ENCODE peak calls at places on chromosomes 11 and 22, in ten cellular contexts. H is keratinocyte, T is Karpas-422, Y is lower lobe of right lung, V is GM23248, P is pancreas, R is osteoblast, Z is left ventricle myocardium inferior, F is H9, K is caudate nucleus. L is an unnamed sample.

GRCh38 chr11:34354782-34355181 is 3.0 kb downstream of the ABTB2 start:
- DNase-seq in H (no peak), T (no peak), Y (no peak), V (peak), P (no peak), R (peak), Z (no peak), F (no peak), K (no peak), L (no peak)

GRCh38 chr11:34904421-34904950 is 11.7 kb downstream of the APIP start:
- DNase-seq in H (no peak), T (no peak), Y (no peak), V (no peak), P (no peak), R (no peak), Z (no peak), F (no peak), K (no peak), L (no peak)

GRCh38 chr22:28826921-28827320 is 26.6 kb upstream of the XBP1 start:
- DNase-seq in H (no peak), T (no peak), Y (no peak), V (no peak), P (no peak), R (no peak), Z (no peak), F (no peak), K (no peak), L (no peak)

GRCh38 chr11:77883775-77884174 is 62.8 kb downstream of the AAMDC start:
- DNase-seq in H (no peak), T (no peak), Y (no peak), V (peak), P (no peak), R (no peak), Z (no peak), F (no peak), K (no peak), L (no peak)

GRCh38 chr22:36358533-36359171 is 29.1 kb downstream of the MYH9 start:
- DNase-seq in H (no peak), T (no peak), Y (no peak), V (peak), P (no peak), R (peak), Z (no peak), F (no peak), K (no peak), L (no peak)

GRCh38 chr11:95306816-95307215 is 75.8 kb upstream of the SESN3 start:
- DNase-seq in H (no peak), T (no peak), Y (no peak), V (no peak), P (no peak), R (no peak), Z (no peak), F (no peak), K (no peak), L (no peak)

GRCh38 chr22:28283025-28283654 is 364.1 kb upstream of the PITPNB start:
- DNase-seq in H (no peak), T (no peak), Y (no peak), V (peak), P (no peak), R (peak), Z (no peak), F (no peak), K (no peak), L (no peak)

GRCh38 chr11:55719608-55720160 is 53.6 kb upstream of the OR5D13 start:
- DNase-seq in H (no peak), T (no peak), Y (no peak), V (peak), P (no peak), R (no peak), Z (no peak), F (no peak), K (no peak), L (no peak)

GRCh38 chr22:47156352-47157092 is 394.1 kb downstream of the TBC1D22A start:
- DNase-seq in H (no peak), T (no peak), Y (no peak), V (no peak), P (peak), R (no peak), Z (no peak), F (no peak), K (no peak), L (no peak)

GRCh38 chr22:49546811-49547585 is 280.7 kb downstream of the BRD1 start:
- DNase-seq in H (no peak), T (no peak), Y (peak), V (no peak), P (no peak), R (peak), Z (no peak), F (no peak), K (no peak), L (no peak)

GRCh38 chr22:31647066-31647465 is 14.9 kb downstream of the PISD start:
- DNase-seq in H (no peak), T (no peak), Y (no peak), V (no peak), P (no peak), R (no peak), Z (no peak), F (no peak), K (no peak), L (no peak)

GRCh38 chr11:77127969-77128691 is at the start of gene MYO7A:
- DNase-seq in H (no peak), T (no peak), Y (no peak), V (peak), P (peak), R (peak), Z (peak), F (peak), K (peak), L (peak)

GRCh38 chr11:14973621-14974020 is 1.5 kb upstream of the CALCA start:
- DNase-seq in H (no peak), T (no peak), Y (no peak), V (peak), P (no peak), R (no peak), Z (no peak), F (peak), K (no peak), L (no peak)

GRCh38 chr11:74460481-74461154 is 6.7 kb downstream of the KCNE3 start:
- DNase-seq in H (no peak), T (no peak), Y (no peak), V (peak), P (no peak), R (peak), Z (no peak), F (no peak), K (no peak), L (no peak)

GRCh38 chr11:73372371-73372993 is 3.7 kb upstream of the RELT start:
- DNase-seq in H (no peak), T (peak), Y (no peak), V (peak), P (no peak), R (peak), Z (no peak), F (peak), K (no peak), L (no peak)

GRCh38 chr11:69409812-69410645 is 71.4 kb upstream of the LINC01488 start:
- DNase-seq in H (no peak), T (no peak), Y (no peak), V (no peak), P (no peak), R (peak), Z (no peak), F (no peak), K (no peak), L (no peak)

GRCh38 chr22:24305260-24305692 is 34.6 kb downstream of the SPECC1L start:
- DNase-seq in H (no peak), T (no peak), Y (no peak), V (peak), P (no peak), R (peak), Z (no peak), F (no peak), K (no peak), L (no peak)

GRCh38 chr11:46361283-46362145 is 14.3 kb downstream of the DGKZ start:
- DNase-seq in H (no peak), T (peak), Y (peak), V (peak), P (no peak), R (peak), Z (peak), F (no peak), K (peak), L (no peak)

GRCh38 chr11:70233511-70233919 is 30.4 kb downstream of the FADD start:
- DNase-seq in H (peak), T (peak), Y (no peak), V (peak), P (no peak), R (peak), Z (no peak), F (no peak), K (no peak), L (no peak)

GRCh38 chr11:109728056-109728455 is 306.1 kb downstream of the C11orf87 start:
- DNase-seq in H (no peak), T (no peak), Y (no peak), V (no peak), P (no peak), R (peak), Z (no peak), F (no peak), K (no peak), L (no peak)

GRCh38 chr11:112877561-112877960 is 83.7 kb upstream of the NCAM1 start:
- DNase-seq in H (no peak), T (no peak), Y (no peak), V (no peak), P (no peak), R (no peak), Z (no peak), F (peak), K (no peak), L (no peak)

GRCh38 chr11:12209096-12209495 is 98.7 kb downstream of the MICAL2 start:
- DNase-seq in H (no peak), T (no peak), Y (no peak), V (no peak), P (no peak), R (no peak), Z (no peak), F (no peak), K (no peak), L (no peak)

GRCh38 chr11:64720167-64720566 is 2.8 kb downstream of the NRXN2 start:
- DNase-seq in H (no peak), T (no peak), Y (no peak), V (no peak), P (no peak), R (no peak), Z (no peak), F (no peak), K (no peak), L (no peak)

GRCh38 chr11:59551651-59552521 is 40.5 kb downstream of the OR4D9 start:
- DNase-seq in H (no peak), T (peak), Y (no peak), V (peak), P (peak), R (peak), Z (no peak), F (peak), K (peak), L (no peak)

GRCh38 chr11:76107946-76108345 is 98.4 kb downstream of the WNT11 start:
- DNase-seq in H (no peak), T (no peak), Y (no peak), V (peak), P (no peak), R (no peak), Z (no peak), F (no peak), K (no peak), L (no peak)

GRCh38 chr11:11467278-11467677 is 114.2 kb upstream of the CSNK2A3 start:
- DNase-seq in H (no peak), T (no peak), Y (no peak), V (no peak), P (no peak), R (no peak), Z (no peak), F (no peak), K (no peak), L (no peak)

GRCh38 chr22:28795071-28795693 is 5.2 kb downstream of the XBP1 start:
- DNase-seq in H (no peak), T (no peak), Y (no peak), V (no peak), P (peak), R (no peak), Z (no peak), F (no peak), K (no peak), L (no peak)

GRCh38 chr11:13343931-13344717 is 66.5 kb downstream of the BMAL1 start:
- DNase-seq in H (peak), T (peak), Y (no peak), V (peak), P (peak), R (no peak), Z (no peak), F (peak), K (peak), L (peak)

GRCh38 chr22:21982338-21982965 is at the start of gene TOP3B:
- DNase-seq in H (no peak), T (peak), Y (peak), V (peak), P (peak), R (peak), Z (peak), F (peak), K (peak), L (peak)

GRCh38 chr11:28697920-28698827 is 590.0 kb downstream of the METTL15 start:
- DNase-seq in H (no peak), T (peak), Y (no peak), V (peak), P (peak), R (no peak), Z (peak), F (peak), K (peak), L (no peak)

GRCh38 chr22:36385491-36386350 is 2.0 kb downstream of the MYH9 start:
- DNase-seq in H (no peak), T (peak), Y (peak), V (peak), P (peak), R (peak), Z (peak), F (no peak), K (no peak), L (no peak)

GRCh38 chr11:35145249-35145648 is 6.3 kb downstream of the CD44 start:
- DNase-seq in H (no peak), T (no peak), Y (no peak), V (peak), P (peak), R (no peak), Z (no peak), F (no peak), K (no peak), L (no peak)

GRCh38 chr11:34566209-34566551 is 52.6 kb upstream of the ELF5 start:
- DNase-seq in H (no peak), T (no peak), Y (no peak), V (no peak), P (no peak), R (no peak), Z (no peak), F (no peak), K (no peak), L (no peak)

GRCh38 chr11:18749681-18750319 is 23.8 kb upstream of the IGSF22 start:
- DNase-seq in H (peak), T (no peak), Y (no peak), V (peak), P (no peak), R (peak), Z (no peak), F (peak), K (peak), L (no peak)

GRCh38 chr11:117945047-117945820 is 16.0 kb upstream of the TMPRSS13 start:
- DNase-seq in H (no peak), T (no peak), Y (no peak), V (no peak), P (no peak), R (peak), Z (no peak), F (no peak), K (no peak), L (no peak)

GRCh38 chr11:117949062-117949461 is 19.9 kb upstream of the TMPRSS13 start:
- DNase-seq in H (no peak), T (no peak), Y (no peak), V (no peak), P (no peak), R (no peak), Z (no peak), F (no peak), K (no peak), L (no peak)

GRCh38 chr11:117944554-117944953 is 15.4 kb upstream of the TMPRSS13 start:
- DNase-seq in H (no peak), T (no peak), Y (no peak), V (no peak), P (no peak), R (no peak), Z (no peak), F (no peak), K (no peak), L (no peak)

GRCh38 chr11:117946842-117947526 is 17.8 kb upstream of the TMPRSS13 start:
- DNase-seq in H (peak), T (peak), Y (peak), V (peak), P (peak), R (peak), Z (peak), F (peak), K (peak), L (peak)

GRCh38 chr11:117946196-117946841 is 17.1 kb upstream of the TMPRSS13 start:
- DNase-seq in H (no peak), T (no peak), Y (no peak), V (no peak), P (no peak), R (no peak), Z (no peak), F (no peak), K (no peak), L (no peak)
- H3K27ac ChIP-seq in H (no peak), T (no peak), Y (no peak), V (no peak), P (no peak), R (no peak), Z (no peak), F (no peak), K (no peak), L (no peak)

DNA sequence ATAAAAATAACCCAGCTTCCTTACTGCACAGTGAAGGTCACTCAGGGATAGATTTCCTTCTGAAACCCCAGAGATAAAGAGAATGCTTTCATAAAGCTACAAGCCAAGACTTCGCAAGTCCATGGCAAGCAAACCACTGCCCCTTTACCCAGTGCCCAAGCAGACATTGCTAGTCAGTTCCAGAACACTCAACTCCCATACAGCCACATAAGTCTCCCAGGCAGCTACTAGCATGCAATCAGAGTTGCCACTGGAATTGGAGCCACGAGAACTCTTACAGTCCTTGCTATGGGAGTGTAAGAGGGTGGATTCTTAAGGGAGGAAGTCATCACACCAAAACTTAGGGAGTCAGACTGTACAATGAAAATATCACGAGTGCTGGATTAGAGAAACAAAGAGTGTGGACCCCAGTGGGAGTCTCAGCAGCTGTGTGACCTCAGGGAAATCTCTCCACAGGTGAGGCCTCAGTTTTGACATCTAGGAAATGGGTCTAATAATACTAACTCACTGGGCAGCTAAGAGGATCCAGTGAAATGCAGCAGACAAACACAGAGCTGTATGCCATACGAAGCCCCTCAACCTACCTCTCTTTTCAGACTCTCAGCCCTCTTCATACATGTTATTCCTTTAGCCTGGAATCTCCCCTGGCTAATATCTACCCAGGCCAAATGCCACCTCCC is 526.6 kb downstream of the MN1 start:
- DNase-seq in H (no peak), T (no peak), Y (no peak), V (peak), P (no peak), R (no peak), Z (no peak), F (no peak), K (no peak), L (no peak)
- H3K27ac ChIP-seq in H (no peak), T (no peak), Y (no peak), V (no peak), P (no peak), R (no peak), Z (no peak), F (no peak), K (no peak), L (no peak)

DNA sequence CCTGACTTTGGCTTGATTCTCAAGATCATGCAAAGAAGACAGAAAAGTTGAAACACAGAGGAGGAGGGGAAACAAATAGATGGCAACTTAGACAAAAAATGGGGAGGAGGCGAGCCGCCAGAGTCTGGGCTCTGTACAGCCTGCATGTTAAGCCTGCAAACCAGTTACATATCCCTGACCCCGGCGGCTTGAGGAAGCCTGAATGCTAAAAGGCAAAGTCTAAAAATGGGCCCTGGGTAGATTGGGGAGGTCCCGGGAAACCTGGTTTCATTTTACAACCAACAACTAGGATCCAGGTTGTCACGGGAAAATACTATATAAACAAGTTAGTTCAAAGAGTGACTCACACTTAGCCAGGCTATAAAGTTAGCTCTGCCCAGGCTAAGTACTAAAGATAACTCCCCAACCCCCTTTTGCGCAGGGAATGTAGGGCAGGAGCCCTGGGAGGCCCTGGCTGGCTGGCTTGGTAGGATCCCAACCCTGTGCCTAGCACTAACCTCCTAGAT is 18.8 kb upstream of the ZBTB16 start:
- DNase-seq in H (no peak), T (no peak), Y (no peak), V (peak), P (peak), R (no peak), Z (no peak), F (no peak), K (no peak), L (no peak)
- H3K27ac ChIP-seq in H (no peak), T (no peak), Y (no peak), V (no peak), P (no peak), R (no peak), Z (peak), F (no peak), K (no peak), L (no peak)

GRCh38 chr22:39365406-39365782 is 15.6 kb downstream of the SYNGR1 start:
- DNase-seq in H (no peak), T (peak), Y (no peak), V (no peak), P (no peak), R (no peak), Z (no peak), F (no peak), K (no peak), L (no peak)
- H3K27ac ChIP-seq in H (no peak), T (peak), Y (no peak), V (no peak), P (no peak), R (no peak), Z (no peak), F (no peak), K (no peak), L (no peak)

GRCh38 chr11:91796999-91797398 is 427.6 kb upstream of the FAT3 start:
- DNase-seq in H (no peak), T (no peak), Y (no peak), V (no peak), P (no peak), R (no peak), Z (no peak), F (no peak), K (no peak), L (no peak)
- H3K27ac ChIP-seq in H (no peak), T (no peak), Y (no peak), V (no peak), P (no peak), R (no peak), Z (no peak), F (no peak), K (no peak), L (no peak)

GRCh38 chr22:26981111-26981510 is 323.7 kb downstream of the MIAT start:
- DNase-seq in H (no peak), T (no peak), Y (no peak), V (no peak), P (no peak), R (no peak), Z (no peak), F (no peak), K (no peak), L (no peak)
- H3K27ac ChIP-seq in H (no peak), T (no peak), Y (no peak), V (no peak), P (no peak), R (no peak), Z (no peak), F (no peak), K (no peak), L (no peak)

L was measured in substantia nigra.